ENCODE peak calls at places on chromosomes 7 and 10, in four cellular contexts. Z is stimulated activated CD4-positive, alpha-beta T cell treated with anti-CD3 and anti-CD28 coated beads, Interleukin-15, amount 100 ng/mL, for 1 hour; Y is choroid plexus epithelial cell; L is tibial artery. M is an unnamed sample.

GRCh38 chr10:116007256-116007891 is 265.6 kb downstream of the GFRA1 start:
- DNase-seq in Z (no peak), Y (no peak), L (no peak), M (no peak)

GRCh38 chr10:35218339-35218955 is 91.8 kb downstream of the CREM start:
- DNase-seq in Z (peak), Y (peak), L (peak), M (peak)

GRCh38 chr10:2477154-2477553 is 590.2 kb upstream of the PFKP start:
- DNase-seq in Z (no peak), Y (no peak), L (no peak), M (no peak)

GRCh38 chr10:131166486-131166885 is 145.0 kb downstream of the TCERG1L start:
- DNase-seq in Z (no peak), Y (no peak), L (no peak), M (no peak)

GRCh38 chr7:40483630-40484029 is 348.8 kb downstream of the SUGCT start:
- DNase-seq in Z (no peak), Y (peak), L (no peak), M (no peak)

GRCh38 chr10:69866688-69867461 is 65.2 kb downstream of the COL13A1 start:
- DNase-seq in Z (no peak), Y (peak), L (no peak), M (no peak)

GRCh38 chr10:3972460-3973366 is 187.7 kb upstream of the KLF6 start:
- DNase-seq in Z (no peak), Y (no peak), L (no peak), M (no peak)

GRCh38 chr7:88226886-88227516 is 7.2 kb upstream of the SRI start:
- DNase-seq in Z (no peak), Y (peak), L (no peak), M (no peak)

GRCh38 chr7:149753370-149754233 is 19.8 kb downstream of the ZNF467 start:
- DNase-seq in Z (no peak), Y (peak), L (no peak), M (no peak)

GRCh38 chr10:35684625-35685024 is 42.5 kb upstream of the FZD8 start:
- DNase-seq in Z (no peak), Y (no peak), L (no peak), M (no peak)

GRCh38 chr10:36271631-36272340 is 629.7 kb upstream of the FZD8 start:
- DNase-seq in Z (no peak), Y (no peak), L (no peak), M (no peak)